ENCODE peak calls at places on chromosomes 5 and 9, in four cellular contexts. H, Q, W and U are unnamed samples.

GRCh38 chr9:89951671-89952070 is 346.9 kb downstream of the GADD45G start:
- DNase-seq in Q (no peak), W (no peak), H (no peak), U (no peak)

GRCh38 chr5:148970228-148970627 is 92.6 kb downstream of the SH3TC2 start:
- DNase-seq in Q (no peak), W (no peak), H (no peak), U (no peak)

GRCh38 chr5:6714221-6715041 is 1.2 kb downstream of the TENT4A start:
- DNase-seq in H (no peak), Q (no peak), W (peak), U (no peak)

GRCh38 chr5:16665611-16666010 is 48.8 kb upstream of the RETREG1 start:
- DNase-seq in H (no peak), W (no peak), Q (no peak), U (no peak)

GRCh38 chr5:76000586-76000985 is 82.6 kb upstream of the SV2C start:
- DNase-seq in W (no peak), Q (no peak), H (peak), U (no peak)

GRCh38 chr9:97895695-97896332 is 26.5 kb downstream of the TRMO start:
- DNase-seq in Q (peak), W (no peak), H (no peak), U (peak)

GRCh38 chr5:37816883-37817282 is 23.0 kb downstream of the GDNF start:
- DNase-seq in W (no peak), Q (no peak), H (peak), U (no peak)

GRCh38 chr9:130459941-130460340 is 15.2 kb downstream of the ASS1 start:
- DNase-seq in Q (no peak), W (no peak), H (no peak), U (no peak)

GRCh38 chr5:108003178-108003577 is 332.4 kb upstream of the EFNA5 start:
- DNase-seq in Q (peak), W (no peak), H (no peak), U (peak)

GRCh38 chr5:14617441-14617840 is 35.8 kb downstream of the OTULINL start:
- DNase-seq in W (no peak), Q (no peak), H (no peak), U (no peak)

GRCh38 chr5:102539598-102539997 is 40.8 kb upstream of the SLCO6A1 start:
- DNase-seq in H (peak), W (no peak), Q (no peak), U (no peak)

GRCh38 chr5:81949479-81949878 is 22.3 kb upstream of the ATG10 start:
- DNase-seq in Q (no peak), H (no peak), W (no peak), U (no peak)

GRCh38 chr9:33320230-33320567 is 29.9 kb downstream of the NFX1 start:
- DNase-seq in W (no peak), Q (no peak), H (no peak), U (no peak)

GRCh38 chr9:89425921-89426388 is 72.0 kb downstream of the SEMA4D start:
- DNase-seq in Q (no peak), H (no peak), W (no peak), U (no peak)

GRCh38 chr9:69004836-69005235 is 9.1 kb downstream of the PRKACG start:
- DNase-seq in Q (no peak), W (no peak), H (no peak), U (no peak)

GRCh38 chr5:57889558-57889957 is 406.9 kb upstream of the ACTBL2 start:
- DNase-seq in W (no peak), Q (no peak), H (no peak), U (peak)